ENCODE peak calls at places on chromosome X, in seven cellular contexts. One of them, this sample, is unnamed.

GRCh38 chrX:151988706-151989299 is 14.3 kb upstream of the GABRE start:
- DNase-seq in NCI-H1092: no peak
- DNase-seq in type B pancreatic cell: no peak
- DNase-seq in stimulated activated CD8-positive, alpha-beta memory T cell treated with anti-CD3 and anti-CD28 coated beads, Interleukin-7, amount 100 ng/mL, for 1 hour: no peak
- DNase-seq in Kasumi-1: no peak
- DNase-seq in MG63: no peak
- DNase-seq in astrocyte of the spinal cord: no peak
- DNase-seq in this sample: no peak

GRCh38 chrX:13506574-13506973 is 62.8 kb upstream of the EGFL6 start:
- DNase-seq in MG63: no peak
- DNase-seq in type B pancreatic cell: no peak
- DNase-seq in Kasumi-1: peak
- DNase-seq in NCI-H1092: peak
- DNase-seq in stimulated activated CD8-positive, alpha-beta memory T cell treated with anti-CD3 and anti-CD28 coated beads, Interleukin-7, amount 100 ng/mL, for 1 hour: peak
- DNase-seq in astrocyte of the spinal cord: peak
- DNase-seq in this sample: no peak

GRCh38 chrX:149570668-149571067 is 16.6 kb downstream of the MAGEA9B start:
- DNase-seq in stimulated activated CD8-positive, alpha-beta memory T cell treated with anti-CD3 and anti-CD28 coated beads, Interleukin-7, amount 100 ng/mL, for 1 hour: no peak
- DNase-seq in astrocyte of the spinal cord: peak
- DNase-seq in Kasumi-1: no peak
- DNase-seq in NCI-H1092: no peak
- DNase-seq in MG63: no peak
- DNase-seq in type B pancreatic cell: no peak
- DNase-seq in this sample: no peak

GRCh38 chrX:2654436-2655340 is 36.4 kb upstream of the CD99 start:
- DNase-seq in type B pancreatic cell: no peak
- DNase-seq in MG63: no peak
- DNase-seq in stimulated activated CD8-positive, alpha-beta memory T cell treated with anti-CD3 and anti-CD28 coated beads, Interleukin-7, amount 100 ng/mL, for 1 hour: no peak
- DNase-seq in NCI-H1092: no peak
- DNase-seq in astrocyte of the spinal cord: no peak
- DNase-seq in Kasumi-1: no peak
- DNase-seq in this sample: no peak

GRCh38 chrX:9342581-9343051 is 122.2 kb upstream of the TBL1X start:
- DNase-seq in Kasumi-1: peak
- DNase-seq in stimulated activated CD8-positive, alpha-beta memory T cell treated with anti-CD3 and anti-CD28 coated beads, Interleukin-7, amount 100 ng/mL, for 1 hour: no peak
- DNase-seq in MG63: peak
- DNase-seq in NCI-H1092: peak
- DNase-seq in astrocyte of the spinal cord: peak
- DNase-seq in type B pancreatic cell: peak
- DNase-seq in this sample: no peak

GRCh38 chrX:134669378-134670098 is 11.3 kb upstream of the PLAC1 start:
- DNase-seq in stimulated activated CD8-positive, alpha-beta memory T cell treated with anti-CD3 and anti-CD28 coated beads, Interleukin-7, amount 100 ng/mL, for 1 hour: no peak
- DNase-seq in Kasumi-1: no peak
- DNase-seq in type B pancreatic cell: no peak
- DNase-seq in astrocyte of the spinal cord: peak
- DNase-seq in MG63: peak
- DNase-seq in NCI-H1092: no peak
- DNase-seq in this sample: no peak

GRCh38 chrX:153434801-153435200 is 11.1 kb downstream of the TREX2 start:
- DNase-seq in stimulated activated CD8-positive, alpha-beta memory T cell treated with anti-CD3 and anti-CD28 coated beads, Interleukin-7, amount 100 ng/mL, for 1 hour: no peak
- DNase-seq in astrocyte of the spinal cord: no peak
- DNase-seq in MG63: no peak
- DNase-seq in NCI-H1092: no peak
- DNase-seq in type B pancreatic cell: no peak
- DNase-seq in Kasumi-1: no peak
- DNase-seq in this sample: no peak

GRCh38 chrX:123064053-123064452 is 120.0 kb upstream of the GRIA3 start:
- DNase-seq in Kasumi-1: no peak
- DNase-seq in NCI-H1092: no peak
- DNase-seq in MG63: no peak
- DNase-seq in type B pancreatic cell: no peak
- DNase-seq in stimulated activated CD8-positive, alpha-beta memory T cell treated with anti-CD3 and anti-CD28 coated beads, Interleukin-7, amount 100 ng/mL, for 1 hour: no peak
- DNase-seq in astrocyte of the spinal cord: no peak
- DNase-seq in this sample: no peak

GRCh38 chrX:1463581-1464281 is 11.0 kb upstream of the ASMTL start:
- DNase-seq in Kasumi-1: no peak
- DNase-seq in astrocyte of the spinal cord: no peak
- DNase-seq in stimulated activated CD8-positive, alpha-beta memory T cell treated with anti-CD3 and anti-CD28 coated beads, Interleukin-7, amount 100 ng/mL, for 1 hour: no peak
- DNase-seq in MG63: no peak
- DNase-seq in NCI-H1092: no peak
- DNase-seq in type B pancreatic cell: peak
- DNase-seq in this sample: peak

GRCh38 chrX:130728208-130728607 is 174.8 kb downstream of the ENOX2 start:
- DNase-seq in NCI-H1092: no peak
- DNase-seq in Kasumi-1: no peak
- DNase-seq in astrocyte of the spinal cord: peak
- DNase-seq in stimulated activated CD8-positive, alpha-beta memory T cell treated with anti-CD3 and anti-CD28 coated beads, Interleukin-7, amount 100 ng/mL, for 1 hour: no peak
- DNase-seq in MG63: no peak
- DNase-seq in type B pancreatic cell: no peak
- DNase-seq in this sample: no peak

GRCh38 chrX:35726176-35726575 is 72.0 kb upstream of the MAGEB16 start:
- DNase-seq in astrocyte of the spinal cord: peak
- DNase-seq in type B pancreatic cell: no peak
- DNase-seq in Kasumi-1: peak
- DNase-seq in stimulated activated CD8-positive, alpha-beta memory T cell treated with anti-CD3 and anti-CD28 coated beads, Interleukin-7, amount 100 ng/mL, for 1 hour: no peak
- DNase-seq in NCI-H1092: no peak
- DNase-seq in MG63: no peak
- DNase-seq in this sample: no peak

GRCh38 chrX:1581132-1581531 is 10.3 kb upstream of the AKAP17A start:
- DNase-seq in stimulated activated CD8-positive, alpha-beta memory T cell treated with anti-CD3 and anti-CD28 coated beads, Interleukin-7, amount 100 ng/mL, for 1 hour: peak
- DNase-seq in NCI-H1092: peak
- DNase-seq in Kasumi-1: peak
- DNase-seq in type B pancreatic cell: no peak
- DNase-seq in MG63: peak
- DNase-seq in astrocyte of the spinal cord: peak
- DNase-seq in this sample: no peak

GRCh38 chrX:81259008-81259713 is 57.3 kb downstream of the SH3BGRL start:
- DNase-seq in MG63: no peak
- DNase-seq in astrocyte of the spinal cord: peak
- DNase-seq in type B pancreatic cell: no peak
- DNase-seq in Kasumi-1: peak
- DNase-seq in NCI-H1092: no peak
- DNase-seq in stimulated activated CD8-positive, alpha-beta memory T cell treated with anti-CD3 and anti-CD28 coated beads, Interleukin-7, amount 100 ng/mL, for 1 hour: no peak
- DNase-seq in this sample: no peak

GRCh38 chrX:139287155-139287924 is 243.2 kb upstream of the F9 start:
- DNase-seq in MG63: no peak
- DNase-seq in NCI-H1092: no peak
- DNase-seq in Kasumi-1: no peak
- DNase-seq in stimulated activated CD8-positive, alpha-beta memory T cell treated with anti-CD3 and anti-CD28 coated beads, Interleukin-7, amount 100 ng/mL, for 1 hour: no peak
- DNase-seq in astrocyte of the spinal cord: no peak
- DNase-seq in type B pancreatic cell: no peak
- DNase-seq in this sample: no peak

GRCh38 chrX:120562569-120562926 is 1.8 kb upstream of the CUL4B start:
- DNase-seq in type B pancreatic cell: no peak
- DNase-seq in MG63: no peak
- DNase-seq in Kasumi-1: peak
- DNase-seq in stimulated activated CD8-positive, alpha-beta memory T cell treated with anti-CD3 and anti-CD28 coated beads, Interleukin-7, amount 100 ng/mL, for 1 hour: no peak
- DNase-seq in astrocyte of the spinal cord: no peak
- DNase-seq in NCI-H1092: no peak
- DNase-seq in this sample: no peak

GRCh38 chrX:28613558-28613957 is 26.3 kb downstream of the IL1RAPL1 start:
- DNase-seq in Kasumi-1: no peak
- DNase-seq in astrocyte of the spinal cord: no peak
- DNase-seq in type B pancreatic cell: no peak
- DNase-seq in NCI-H1092: no peak
- DNase-seq in MG63: no peak
- DNase-seq in stimulated activated CD8-positive, alpha-beta memory T cell treated with anti-CD3 and anti-CD28 coated beads, Interleukin-7, amount 100 ng/mL, for 1 hour: no peak
- DNase-seq in this sample: no peak

GRCh38 chrX:118724775-118725174 is 2.6 kb upstream of the IL13RA1 start:
- DNase-seq in type B pancreatic cell: no peak
- DNase-seq in MG63: peak
- DNase-seq in NCI-H1092: no peak
- DNase-seq in stimulated activated CD8-positive, alpha-beta memory T cell treated with anti-CD3 and anti-CD28 coated beads, Interleukin-7, amount 100 ng/mL, for 1 hour: no peak
- DNase-seq in Kasumi-1: no peak
- DNase-seq in astrocyte of the spinal cord: peak
- DNase-seq in this sample: no peak

GRCh38 chrX:51893931-51894696 is 691 bp downstream of the MAGED1 start:
- DNase-seq in astrocyte of the spinal cord: peak
- DNase-seq in stimulated activated CD8-positive, alpha-beta memory T cell treated with anti-CD3 and anti-CD28 coated beads, Interleukin-7, amount 100 ng/mL, for 1 hour: no peak
- DNase-seq in NCI-H1092: peak
- DNase-seq in Kasumi-1: peak
- DNase-seq in MG63: peak
- DNase-seq in type B pancreatic cell: no peak
- DNase-seq in this sample: no peak

GRCh38 chrX:72305286-72306084 is at the start of gene CITED1:
- DNase-seq in NCI-H1092: no peak
- DNase-seq in astrocyte of the spinal cord: no peak
- DNase-seq in type B pancreatic cell: no peak
- DNase-seq in stimulated activated CD8-positive, alpha-beta memory T cell treated with anti-CD3 and anti-CD28 coated beads, Interleukin-7, amount 100 ng/mL, for 1 hour: no peak
- DNase-seq in Kasumi-1: no peak
- DNase-seq in MG63: peak
- DNase-seq in this sample: no peak

GRCh38 chrX:63930140-63930539 is 145.1 kb upstream of the ARHGEF9 start:
- DNase-seq in astrocyte of the spinal cord: no peak
- DNase-seq in stimulated activated CD8-positive, alpha-beta memory T cell treated with anti-CD3 and anti-CD28 coated beads, Interleukin-7, amount 100 ng/mL, for 1 hour: no peak
- DNase-seq in Kasumi-1: peak
- DNase-seq in type B pancreatic cell: no peak
- DNase-seq in NCI-H1092: no peak
- DNase-seq in MG63: no peak
- DNase-seq in this sample: no peak

GRCh38 chrX:68710870-68711576 is 63.6 kb downstream of the STARD8 start:
- DNase-seq in stimulated activated CD8-positive, alpha-beta memory T cell treated with anti-CD3 and anti-CD28 coated beads, Interleukin-7, amount 100 ng/mL, for 1 hour: no peak
- DNase-seq in MG63: no peak
- DNase-seq in Kasumi-1: peak
- DNase-seq in astrocyte of the spinal cord: peak
- DNase-seq in type B pancreatic cell: no peak
- DNase-seq in NCI-H1092: no peak
- DNase-seq in this sample: no peak

GRCh38 chrX:22097295-22097694 is 65.2 kb downstream of the PHEX start:
- DNase-seq in stimulated activated CD8-positive, alpha-beta memory T cell treated with anti-CD3 and anti-CD28 coated beads, Interleukin-7, amount 100 ng/mL, for 1 hour: no peak
- DNase-seq in NCI-H1092: no peak
- DNase-seq in astrocyte of the spinal cord: peak
- DNase-seq in Kasumi-1: no peak
- DNase-seq in MG63: no peak
- DNase-seq in type B pancreatic cell: no peak
- DNase-seq in this sample: no peak

GRCh38 chrX:30995705-30996104 is 76.1 kb downstream of the FTHL17 start:
- DNase-seq in stimulated activated CD8-positive, alpha-beta memory T cell treated with anti-CD3 and anti-CD28 coated beads, Interleukin-7, amount 100 ng/mL, for 1 hour: no peak
- DNase-seq in astrocyte of the spinal cord: no peak
- DNase-seq in MG63: no peak
- DNase-seq in type B pancreatic cell: no peak
- DNase-seq in Kasumi-1: no peak
- DNase-seq in NCI-H1092: no peak
- DNase-seq in this sample: no peak

GRCh38 chrX:9940397-9940796 is 26.8 kb upstream of the CLDN34 start:
- DNase-seq in Kasumi-1: no peak
- DNase-seq in type B pancreatic cell: no peak
- DNase-seq in astrocyte of the spinal cord: peak
- DNase-seq in stimulated activated CD8-positive, alpha-beta memory T cell treated with anti-CD3 and anti-CD28 coated beads, Interleukin-7, amount 100 ng/mL, for 1 hour: no peak
- DNase-seq in MG63: peak
- DNase-seq in NCI-H1092: no peak
- DNase-seq in this sample: no peak

GRCh38 chrX:72393836-72394517 is 88.3 kb upstream of the CITED1 start:
- DNase-seq in type B pancreatic cell: no peak
- DNase-seq in stimulated activated CD8-positive, alpha-beta memory T cell treated with anti-CD3 and anti-CD28 coated beads, Interleukin-7, amount 100 ng/mL, for 1 hour: no peak
- DNase-seq in NCI-H1092: no peak
- DNase-seq in MG63: no peak
- DNase-seq in Kasumi-1: no peak
- DNase-seq in astrocyte of the spinal cord: no peak
- DNase-seq in this sample: no peak

GRCh38 chrX:50448565-50448964 is 22.1 kb downstream of the DGKK start:
- DNase-seq in MG63: peak
- DNase-seq in NCI-H1092: no peak
- DNase-seq in astrocyte of the spinal cord: no peak
- DNase-seq in Kasumi-1: peak
- DNase-seq in stimulated activated CD8-positive, alpha-beta memory T cell treated with anti-CD3 and anti-CD28 coated beads, Interleukin-7, amount 100 ng/mL, for 1 hour: no peak
- DNase-seq in type B pancreatic cell: no peak
- DNase-seq in this sample: no peak